ENCODE peak calls at places on chromosome 16, in nine cellular contexts. N is colonic mucosa, S is brain microvascular endothelial cell, O is ascending aorta, A is adrenal gland, D is fibroblast of villous mesenchyme, W is keratinocyte, T is cardiac fibroblast, I is fibroblast of lung. P is an unnamed sample.

GRCh38 chr16:72811188-72811720 is 236.7 kb downstream of the ZFHX3 start:
- DNase-seq in N (no peak), S (no peak), O (no peak), A (no peak), D (no peak), W (no peak), T (no peak), I (no peak), P (no peak)

GRCh38 chr16:84088695-84089395 is 27.9 kb downstream of the MBTPS1 start:
- DNase-seq in N (peak; percentile 41), S (no peak), O (no peak), A (no peak), D (no peak), W (no peak), T (no peak), I (no peak), P (peak; percentile 93)

GRCh38 chr16:48574766-48575165 is 35.2 kb downstream of the N4BP1 start:
- DNase-seq in N (no peak), S (no peak), O (no peak), A (no peak), D (no peak), W (no peak), T (no peak), I (no peak), P (no peak)

GRCh38 chr16:58515871-58516767 is 802 bp downstream of the SETD6 start:
- DNase-seq in N (peak; percentile 66), S (no peak), O (no peak), A (peak; percentile 59), D (no peak), W (no peak), T (no peak), I (no peak), P (peak; percentile 67)

GRCh38 chr16:57004387-57005250 is 15.3 kb downstream of the NLRC5 start:
- DNase-seq in N (no peak), S (no peak), O (no peak), A (no peak), D (no peak), W (no peak), T (no peak), I (no peak), P (peak; percentile 72)

GRCh38 chr16:46894011-46894672 is 10.0 kb downstream of the GPT2 start:
- DNase-seq in N (no peak), S (no peak), O (no peak), A (no peak), D (no peak), W (no peak), T (no peak), I (peak; percentile 42), P (no peak)

GRCh38 chr16:57984443-57985203 is 13.7 kb upstream of the CNGB1 start:
- DNase-seq in N (peak; percentile 81), S (peak; percentile 57), O (peak; percentile 86), A (peak; percentile 87), D (peak; percentile 91), W (peak; percentile 83), T (peak; percentile 71), I (peak; percentile 70), P (peak; percentile 88)

GRCh38 chr16:48613061-48613957 is 3.3 kb upstream of the N4BP1 start:
- DNase-seq in N (peak; percentile 58), S (peak; percentile 41), O (no peak), A (no peak), D (peak; percentile 94), W (no peak), T (peak; percentile 35), I (peak; percentile 26), P (peak; percentile 85)

GRCh38 chr16:58411736-58412614 is 19.7 kb downstream of the GINS3 start:
- DNase-seq in N (no peak), S (no peak), O (no peak), A (no peak), D (no peak), W (no peak), T (no peak), I (no peak), P (no peak)

GRCh38 chr16:86685071-86685470 is 106.7 kb downstream of the FOXL1 start:
- DNase-seq in N (no peak), S (no peak), O (no peak), A (no peak), D (peak; percentile 60), W (no peak), T (no peak), I (no peak), P (no peak)

GRCh38 chr16:75023019-75023418 is 24.2 kb downstream of the ZNRF1 start:
- DNase-seq in N (no peak), S (no peak), O (no peak), A (no peak), D (no peak), W (no peak), T (peak; percentile 50), I (no peak), P (no peak)

GRCh38 chr16:84391151-84391873 is 23.0 kb downstream of the ATP2C2 start:
- DNase-seq in N (peak; percentile 51), S (no peak), O (no peak), A (no peak), D (peak; percentile 14), W (no peak), T (no peak), I (peak; percentile 43), P (no peak)

GRCh38 chr16:72921620-72922019 is 126.3 kb downstream of the ZFHX3 start:
- DNase-seq in N (no peak), S (peak; percentile 72), O (peak; percentile 70), A (peak; percentile 82), D (peak; percentile 57), W (no peak), T (peak; percentile 25), I (peak; percentile 50), P (no peak)

GRCh38 chr16:85838876-85839585 is 39.5 kb downstream of the COX4I1 start:
- DNase-seq in N (no peak), S (no peak), O (no peak), A (no peak), D (no peak), W (no peak), T (no peak), I (no peak), P (no peak)

GRCh38 chr16:19882186-19882585 is 2.5 kb downstream of the GPRC5B start:
- DNase-seq in N (no peak), S (no peak), O (no peak), A (no peak), D (no peak), W (no peak), T (no peak), I (no peak), P (no peak)

GRCh38 chr16:25176136-25176535 is 40.6 kb upstream of the AQP8 start:
- DNase-seq in N (no peak), S (no peak), O (no peak), A (peak; percentile 18), D (no peak), W (no peak), T (no peak), I (no peak), P (no peak)
- TF ChIP-seq CTCF in N (no peak), S (peak; percentile 25), O (no peak), A (no peak), D (peak; percentile 10), W (no peak), T (no peak), I (no peak), P (no peak)

GRCh38 chr16:68737730-68738590 is 868 bp downstream of the CDH1 start:
- DNase-seq in N (peak; percentile 89), S (no peak), O (no peak), A (no peak), D (no peak), W (no peak), T (no peak), I (no peak), P (no peak)
- H3K4me3 ChIP-seq in N (peak overlapping the region; percentile 62), S (no peak overlapping the region), O (no peak overlapping the region), A (peak overlapping the region; percentile 31), D (no peak overlapping the region), W (peak overlapping the region; percentile 97), T (no peak overlapping the region), I (no peak overlapping the region), P (peak overlapping the region; percentile 37)

GRCh38 chr16:89574681-89575246 is 794 bp upstream of the CPNE7 start:
- DNase-seq in N (peak; percentile 57), S (no peak), O (no peak), A (peak; percentile 40), D (peak; percentile 77), W (no peak), T (peak; percentile 71), I (peak; percentile 75), P (peak; percentile 73)
- TF ChIP-seq CTCF in N (peak; percentile 59), S (peak; percentile 59), O (peak; percentile 19), A (no peak), D (peak; percentile 87), W (peak; percentile 80), T (peak; percentile 42), I (peak; percentile 46), P (peak; percentile 73)

GRCh38 chr16:81652798-81653505 is 126.1 kb upstream of the PLCG2 start:
- DNase-seq in N (no peak), S (no peak), O (no peak), A (no peak), D (no peak), W (no peak), T (no peak), I (no peak), P (peak; percentile 83)

GRCh38 chr16:81650281-81650680 is 128.8 kb upstream of the PLCG2 start:
- DNase-seq in N (no peak), S (no peak), O (no peak), A (no peak), D (no peak), W (no peak), T (no peak), I (no peak), P (no peak)

GRCh38 chr16:81654346-81654745 is 124.7 kb upstream of the PLCG2 start:
- DNase-seq in N (no peak), S (no peak), O (no peak), A (peak; percentile 68), D (no peak), W (no peak), T (peak; percentile 8), I (no peak), P (no peak)

GRCh38 chr16:81650982-81651562 is 128.0 kb upstream of the PLCG2 start:
- DNase-seq in N (peak; percentile 56), S (peak; percentile 34), O (no peak), A (peak; percentile 59), D (peak; percentile 60), W (no peak), T (peak; percentile 36), I (peak; percentile 60), P (no peak)

DNA sequence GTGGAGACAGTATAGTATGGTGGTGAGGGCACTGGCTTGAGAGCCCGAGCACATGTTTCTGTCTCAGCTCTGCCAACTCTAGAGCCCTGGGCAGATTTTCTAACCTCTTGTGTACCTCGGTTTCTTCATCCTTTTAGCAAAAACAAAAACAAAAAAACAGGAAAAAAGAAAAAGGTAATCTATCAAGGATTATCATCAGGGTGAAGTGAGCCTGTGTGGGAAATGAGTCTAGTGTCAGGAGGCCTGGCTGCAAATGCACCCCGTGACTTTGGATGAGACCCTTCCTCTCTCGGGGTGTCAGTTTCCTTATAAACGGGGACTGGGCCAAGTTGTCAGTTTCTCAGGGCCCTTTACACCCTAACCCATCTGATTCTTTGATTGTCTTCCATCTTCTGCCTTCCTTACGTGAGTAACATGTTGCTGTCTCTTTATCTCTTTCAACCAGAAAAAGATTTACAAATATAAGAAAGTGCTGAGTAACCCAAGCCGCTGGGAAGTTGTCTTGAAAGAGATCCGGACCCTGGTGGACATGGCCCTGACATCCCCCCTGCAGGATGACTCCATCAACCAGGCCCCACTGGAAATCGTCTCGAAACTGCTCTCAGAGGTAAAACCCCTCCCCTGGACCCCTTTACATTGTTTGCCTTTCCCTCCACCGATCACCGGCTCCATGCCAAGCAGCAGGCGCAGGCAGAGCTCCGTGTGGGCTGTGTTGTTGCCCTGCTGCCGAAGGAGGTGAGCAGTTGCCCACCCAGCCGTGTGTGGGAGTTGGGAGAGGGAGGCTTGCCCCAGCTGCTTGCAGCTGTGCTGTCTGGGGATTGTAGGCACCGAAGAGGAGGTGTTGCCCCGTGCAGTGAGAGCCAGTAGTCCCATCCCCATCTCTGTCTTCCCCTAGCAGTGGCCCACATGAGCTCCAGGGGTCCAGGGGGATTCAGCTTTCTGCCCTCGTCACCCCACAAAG is 127.1 kb upstream of the PLCG2 start:
- DNase-seq in N (no peak), S (no peak), O (no peak), A (no peak), D (no peak), W (no peak), T (no peak), I (no peak), P (peak; percentile 63)
- H3K4me3 ChIP-seq in N (peak overlapping the region; percentile 1), S (no peak overlapping the region), O (no peak overlapping the region), A (peak overlapping the region; percentile 14), D (no peak overlapping the region), W (no peak overlapping the region), T (no peak overlapping the region), I (no peak overlapping the region), P (peak overlapping the region; percentile 52)

P was measured in GM12865.